ENCODE peak calls at places on chromosomes 1 and 21, in ten cellular contexts. One of them, this sample, is unnamed.

GRCh38 chr1:115980998-115981993 is 5.0 kb downstream of the SLC22A15 start:
- DNase-seq in A549: peak
- DNase-seq in HCT116: peak
- DNase-seq in HepG2: peak
- DNase-seq in WTC11: peak
- DNase-seq in endothelial cell of umbilical vein: peak
- DNase-seq in SK-N-SH: peak
- DNase-seq in H1: no peak
- DNase-seq in K562: peak
- DNase-seq in GM12878: no peak
- DNase-seq in this sample: peak

GRCh38 chr1:179775009-179775408 is 31.9 kb downstream of the FAM163A start:
- DNase-seq in A549: no peak
- DNase-seq in HCT116: no peak
- DNase-seq in HepG2: peak
- DNase-seq in WTC11: no peak
- DNase-seq in endothelial cell of umbilical vein: no peak
- DNase-seq in SK-N-SH: no peak
- DNase-seq in H1: no peak
- DNase-seq in K562: peak
- DNase-seq in GM12878: no peak
- DNase-seq in this sample: peak

GRCh38 chr1:201385299-201385891 is 7.9 kb upstream of the TNNT2 start:
- DNase-seq in A549: peak
- DNase-seq in HCT116: no peak
- DNase-seq in HepG2: peak
- DNase-seq in WTC11: peak
- DNase-seq in endothelial cell of umbilical vein: peak
- DNase-seq in SK-N-SH: peak
- DNase-seq in H1: peak
- DNase-seq in K562: peak
- DNase-seq in GM12878: no peak
- DNase-seq in this sample: peak

GRCh38 chr1:30690115-30690645 is 33.2 kb downstream of the MATN1 start:
- DNase-seq in A549: no peak
- DNase-seq in HCT116: no peak
- DNase-seq in HepG2: no peak
- DNase-seq in WTC11: no peak
- DNase-seq in endothelial cell of umbilical vein: no peak
- DNase-seq in SK-N-SH: no peak
- DNase-seq in H1: no peak
- DNase-seq in K562: no peak
- DNase-seq in GM12878: no peak
- DNase-seq in this sample: no peak

GRCh38 chr1:151867785-151868403 is 14.4 kb upstream of the THEM5 start:
- DNase-seq in A549: no peak
- DNase-seq in HCT116: no peak
- DNase-seq in HepG2: no peak
- DNase-seq in WTC11: no peak
- DNase-seq in endothelial cell of umbilical vein: peak
- DNase-seq in SK-N-SH: no peak
- DNase-seq in H1: no peak
- DNase-seq in K562: no peak
- DNase-seq in GM12878: no peak
- DNase-seq in this sample: peak

GRCh38 chr1:110207831-110208230 is 2.3 kb upstream of the KCNC4 start:
- DNase-seq in A549: peak
- DNase-seq in HCT116: no peak
- DNase-seq in HepG2: peak
- DNase-seq in WTC11: peak
- DNase-seq in endothelial cell of umbilical vein: peak
- DNase-seq in SK-N-SH: peak
- DNase-seq in H1: no peak
- DNase-seq in K562: peak
- DNase-seq in GM12878: no peak
- DNase-seq in this sample: peak

GRCh38 chr1:162070094-162070748 is 730 bp downstream of the NOS1AP start:
- DNase-seq in A549: peak
- DNase-seq in HCT116: no peak
- DNase-seq in HepG2: no peak
- DNase-seq in WTC11: peak
- DNase-seq in endothelial cell of umbilical vein: no peak
- DNase-seq in SK-N-SH: no peak
- DNase-seq in H1: no peak
- DNase-seq in K562: no peak
- DNase-seq in GM12878: no peak
- DNase-seq in this sample: peak

GRCh38 chr21:37792046-37792445 is 124.2 kb downstream of the KCNJ6 start:
- DNase-seq in A549: no peak
- DNase-seq in HCT116: no peak
- DNase-seq in HepG2: no peak
- DNase-seq in WTC11: no peak
- DNase-seq in endothelial cell of umbilical vein: no peak
- DNase-seq in SK-N-SH: no peak
- DNase-seq in H1: no peak
- DNase-seq in K562: no peak
- DNase-seq in GM12878: no peak
- DNase-seq in this sample: no peak

GRCh38 chr1:94541175-94542087 is at the start of gene F3:
- DNase-seq in A549: peak
- DNase-seq in HCT116: peak
- DNase-seq in HepG2: peak
- DNase-seq in WTC11: peak
- DNase-seq in endothelial cell of umbilical vein: peak
- DNase-seq in SK-N-SH: peak
- DNase-seq in H1: peak
- DNase-seq in K562: peak
- DNase-seq in GM12878: no peak
- DNase-seq in this sample: peak
- TF ChIP-seq MAX in A549: no peak
- TF ChIP-seq MAX in HCT116: peak
- TF ChIP-seq MAX in HepG2: no peak
- TF ChIP-seq MAX in WTC11: no peak
- TF ChIP-seq MAX in endothelial cell of umbilical vein: no peak
- TF ChIP-seq MAX in SK-N-SH: peak
- TF ChIP-seq MAX in H1: peak
- TF ChIP-seq MAX in K562: no peak
- TF ChIP-seq MAX in GM12878: no peak
- TF ChIP-seq MAX in this sample: no peak

GRCh38 chr1:18387307-18387706 is 93.4 kb upstream of the KLHDC7A start:
- DNase-seq in A549: no peak
- DNase-seq in HCT116: no peak
- DNase-seq in HepG2: no peak
- DNase-seq in WTC11: no peak
- DNase-seq in endothelial cell of umbilical vein: no peak
- DNase-seq in SK-N-SH: no peak
- DNase-seq in H1: no peak
- DNase-seq in K562: no peak
- DNase-seq in GM12878: no peak
- DNase-seq in this sample: no peak

GRCh38 chr1:18384477-18384876 is 96.3 kb upstream of the KLHDC7A start:
- DNase-seq in A549: no peak
- DNase-seq in HCT116: no peak
- DNase-seq in HepG2: no peak
- DNase-seq in WTC11: no peak
- DNase-seq in endothelial cell of umbilical vein: no peak
- DNase-seq in SK-N-SH: no peak
- DNase-seq in H1: no peak
- DNase-seq in K562: no peak
- DNase-seq in GM12878: no peak
- DNase-seq in this sample: no peak

GRCh38 chr1:18385239-18385790 is 95.4 kb upstream of the KLHDC7A start:
- DNase-seq in A549: no peak
- DNase-seq in HCT116: no peak
- DNase-seq in HepG2: no peak
- DNase-seq in WTC11: peak
- DNase-seq in endothelial cell of umbilical vein: no peak
- DNase-seq in SK-N-SH: no peak
- DNase-seq in H1: no peak
- DNase-seq in K562: no peak
- DNase-seq in GM12878: no peak
- DNase-seq in this sample: no peak

GRCh38 chr1:18386591-18386990 is 94.1 kb upstream of the KLHDC7A start:
- DNase-seq in A549: no peak
- DNase-seq in HCT116: no peak
- DNase-seq in HepG2: no peak
- DNase-seq in WTC11: no peak
- DNase-seq in endothelial cell of umbilical vein: no peak
- DNase-seq in SK-N-SH: no peak
- DNase-seq in H1: no peak
- DNase-seq in K562: no peak
- DNase-seq in GM12878: no peak
- DNase-seq in this sample: no peak

DNA sequence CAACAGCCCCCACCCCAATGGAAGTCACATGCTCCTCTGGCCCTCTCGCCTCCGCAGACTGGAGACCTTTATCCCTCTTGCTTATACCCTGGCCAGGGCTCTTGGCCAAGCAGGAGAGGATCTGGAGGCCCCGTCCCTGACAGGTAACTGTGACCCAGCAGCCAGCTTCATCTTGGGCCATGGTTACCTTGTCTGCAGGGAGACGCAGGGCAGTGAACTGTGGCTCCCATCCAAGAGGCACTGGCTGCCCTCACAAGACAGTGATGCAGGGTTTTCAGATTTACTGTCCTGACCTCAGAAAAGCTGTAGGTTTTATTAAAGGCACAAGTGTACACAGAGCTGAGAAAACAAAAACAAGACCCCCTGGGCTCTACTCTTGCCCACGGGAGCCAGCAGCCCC is 96.7 kb upstream of the KLHDC7A start:
- DNase-seq in A549: no peak
- DNase-seq in HCT116: no peak
- DNase-seq in HepG2: no peak
- DNase-seq in WTC11: no peak
- DNase-seq in endothelial cell of umbilical vein: no peak
- DNase-seq in SK-N-SH: no peak
- DNase-seq in H1: no peak
- DNase-seq in K562: no peak
- DNase-seq in GM12878: no peak
- DNase-seq in this sample: no peak
- TF ChIP-seq MAX in A549: no peak
- TF ChIP-seq MAX in HCT116: no peak
- TF ChIP-seq MAX in HepG2: no peak
- TF ChIP-seq MAX in WTC11: no peak
- TF ChIP-seq MAX in endothelial cell of umbilical vein: no peak
- TF ChIP-seq MAX in SK-N-SH: no peak
- TF ChIP-seq MAX in H1: no peak
- TF ChIP-seq MAX in K562: no peak
- TF ChIP-seq MAX in GM12878: no peak
- TF ChIP-seq MAX in this sample: no peak

GRCh38 chr1:234611799-234612351 is 1.9 kb upstream of the IRF2BP2 start:
- DNase-seq in A549: no peak
- DNase-seq in HCT116: no peak
- DNase-seq in HepG2: peak
- DNase-seq in WTC11: peak
- DNase-seq in endothelial cell of umbilical vein: no peak
- DNase-seq in SK-N-SH: no peak
- DNase-seq in H1: no peak
- DNase-seq in K562: no peak
- DNase-seq in GM12878: no peak
- DNase-seq in this sample: peak
- TF ChIP-seq MAX in A549: no peak
- TF ChIP-seq MAX in HCT116: no peak
- TF ChIP-seq MAX in HepG2: no peak
- TF ChIP-seq MAX in WTC11: no peak
- TF ChIP-seq MAX in endothelial cell of umbilical vein: no peak
- TF ChIP-seq MAX in SK-N-SH: no peak
- TF ChIP-seq MAX in H1: no peak
- TF ChIP-seq MAX in K562: no peak
- TF ChIP-seq MAX in GM12878: no peak
- TF ChIP-seq MAX in this sample: no peak

GRCh38 chr1:155650231-155650757 is 38.3 kb downstream of the YY1AP1 start:
- DNase-seq in A549: no peak
- DNase-seq in HCT116: no peak
- DNase-seq in HepG2: no peak
- DNase-seq in WTC11: no peak
- DNase-seq in endothelial cell of umbilical vein: no peak
- DNase-seq in SK-N-SH: no peak
- DNase-seq in H1: no peak
- DNase-seq in K562: no peak
- DNase-seq in GM12878: no peak
- DNase-seq in this sample: peak

GRCh38 chr1:155649689-155650088 is 38.9 kb downstream of the YY1AP1 start:
- DNase-seq in A549: no peak
- DNase-seq in HCT116: no peak
- DNase-seq in HepG2: no peak
- DNase-seq in WTC11: no peak
- DNase-seq in endothelial cell of umbilical vein: no peak
- DNase-seq in SK-N-SH: no peak
- DNase-seq in H1: no peak
- DNase-seq in K562: no peak
- DNase-seq in GM12878: no peak
- DNase-seq in this sample: peak

GRCh38 chr1:155646307-155646706 is 36.3 kb downstream of the MSTO1 start:
- DNase-seq in A549: no peak
- DNase-seq in HCT116: no peak
- DNase-seq in HepG2: no peak
- DNase-seq in WTC11: no peak
- DNase-seq in endothelial cell of umbilical vein: no peak
- DNase-seq in SK-N-SH: no peak
- DNase-seq in H1: no peak
- DNase-seq in K562: no peak
- DNase-seq in GM12878: no peak
- DNase-seq in this sample: peak

GRCh38 chr1:155645648-155646047 is 35.6 kb downstream of the MSTO1 start:
- DNase-seq in A549: no peak
- DNase-seq in HCT116: no peak
- DNase-seq in HepG2: no peak
- DNase-seq in WTC11: no peak
- DNase-seq in endothelial cell of umbilical vein: no peak
- DNase-seq in SK-N-SH: no peak
- DNase-seq in H1: no peak
- DNase-seq in K562: no peak
- DNase-seq in GM12878: no peak
- DNase-seq in this sample: peak

DNA sequence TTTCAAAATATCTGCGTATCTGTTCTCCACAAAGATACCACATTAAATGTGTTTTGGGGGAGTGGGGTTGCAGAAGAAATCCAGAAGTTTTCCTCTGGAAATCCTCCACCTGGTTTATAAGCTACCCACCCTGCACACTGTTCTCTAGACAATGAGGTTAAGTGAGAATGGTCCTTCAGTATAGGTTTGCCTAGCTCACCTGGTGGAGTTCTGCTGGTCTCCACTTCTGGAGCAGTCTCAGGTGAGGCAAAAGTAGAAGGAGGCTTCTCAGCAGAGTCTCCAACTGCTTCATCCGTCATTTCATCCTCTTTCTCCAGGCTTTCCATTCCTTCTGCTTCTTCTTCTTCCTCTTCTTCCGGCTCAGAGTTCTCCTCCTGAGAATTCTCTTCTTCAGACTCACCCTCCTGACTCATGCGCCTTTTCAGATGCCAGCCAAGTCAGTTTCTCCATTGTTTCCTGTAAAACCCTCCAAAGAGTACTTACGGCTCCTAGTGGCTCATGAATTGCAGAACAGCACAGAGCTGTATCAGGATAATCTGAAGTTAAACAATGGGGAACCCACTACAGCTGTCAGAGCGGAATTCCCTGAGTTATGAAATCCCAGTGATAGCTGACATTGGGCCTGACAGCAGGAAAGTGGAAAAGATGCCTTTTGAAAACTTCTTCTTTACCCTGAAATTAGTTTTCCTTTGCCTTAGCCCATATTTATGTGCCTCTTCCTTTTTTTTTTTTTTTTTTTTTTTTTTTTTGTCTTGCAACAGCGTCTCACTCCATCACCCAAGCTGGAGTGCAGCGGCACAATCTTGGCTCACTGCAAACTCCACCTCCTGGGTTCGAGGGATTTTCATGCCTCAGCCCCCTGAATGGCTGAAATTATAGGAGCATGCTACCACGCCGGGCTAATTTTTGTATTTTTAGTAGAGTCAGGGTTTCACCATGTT is 38.5 kb downstream of the MSTO1 start:
- DNase-seq in A549: peak
- DNase-seq in HCT116: peak
- DNase-seq in HepG2: peak
- DNase-seq in WTC11: no peak
- DNase-seq in endothelial cell of umbilical vein: peak
- DNase-seq in SK-N-SH: peak
- DNase-seq in H1: peak
- DNase-seq in K562: no peak
- DNase-seq in GM12878: no peak
- DNase-seq in this sample: peak
- TF ChIP-seq MAX in A549: peak
- TF ChIP-seq MAX in HCT116: no peak
- TF ChIP-seq MAX in HepG2: no peak
- TF ChIP-seq MAX in WTC11: no peak
- TF ChIP-seq MAX in endothelial cell of umbilical vein: no peak
- TF ChIP-seq MAX in SK-N-SH: peak
- TF ChIP-seq MAX in H1: no peak
- TF ChIP-seq MAX in K562: no peak
- TF ChIP-seq MAX in GM12878: no peak
- TF ChIP-seq MAX in this sample: no peak

This sample was measured in NB4.